ENCODE peak calls at places on chromosomes 16 and 17, in ten cellular contexts. One of them, this sample, is unnamed. For H3K4me1, the result is how much of the 10 kb centered on the place peaks cover.

GRCh38 chr17:19237389-19238166 is 412 bp downstream of the EPN2 start:
- DNase-seq in stomach: peak
- DNase-seq in sigmoid colon: peak
- DNase-seq in testis: peak
- DNase-seq in heart left ventricle: peak
- DNase-seq in A549: peak
- DNase-seq in ovary: peak
- DNase-seq in HCT116: no peak
- DNase-seq in adrenal gland: no peak
- DNase-seq in Peyer's patch: peak
- DNase-seq in this sample: no peak

GRCh38 chr16:55089600-55089999 is 158.9 kb downstream of the IRX5 start:
- DNase-seq in stomach: no peak
- DNase-seq in sigmoid colon: no peak
- DNase-seq in testis: no peak
- DNase-seq in heart left ventricle: no peak
- DNase-seq in A549: no peak
- DNase-seq in ovary: no peak
- DNase-seq in HCT116: no peak
- DNase-seq in adrenal gland: no peak
- DNase-seq in Peyer's patch: no peak
- DNase-seq in this sample: no peak

GRCh38 chr17:28712705-28713415 is 1.2 kb upstream of the PROCA1 start:
- DNase-seq in stomach: no peak
- DNase-seq in sigmoid colon: no peak
- DNase-seq in testis: no peak
- DNase-seq in heart left ventricle: peak
- DNase-seq in A549: no peak
- DNase-seq in ovary: no peak
- DNase-seq in HCT116: no peak
- DNase-seq in adrenal gland: no peak
- DNase-seq in Peyer's patch: no peak
- DNase-seq in this sample: no peak

GRCh38 chr17:67132366-67132765 is 88.0 kb downstream of the CACNG1 start:
- DNase-seq in stomach: no peak
- DNase-seq in sigmoid colon: no peak
- DNase-seq in testis: no peak
- DNase-seq in heart left ventricle: no peak
- DNase-seq in A549: no peak
- DNase-seq in ovary: no peak
- DNase-seq in HCT116: no peak
- DNase-seq in adrenal gland: no peak
- DNase-seq in Peyer's patch: no peak
- DNase-seq in this sample: no peak

GRCh38 chr17:50095626-50096037 is 481 bp downstream of the PDK2 start:
- DNase-seq in stomach: no peak
- DNase-seq in sigmoid colon: no peak
- DNase-seq in testis: no peak
- DNase-seq in heart left ventricle: no peak
- DNase-seq in A549: no peak
- DNase-seq in ovary: peak
- DNase-seq in HCT116: no peak
- DNase-seq in adrenal gland: no peak
- DNase-seq in Peyer's patch: no peak
- DNase-seq in this sample: peak

GRCh38 chr17:29216856-29217255 is 29.8 kb upstream of the CRYBA1 start:
- DNase-seq in stomach: no peak
- DNase-seq in sigmoid colon: no peak
- DNase-seq in testis: no peak
- DNase-seq in heart left ventricle: no peak
- DNase-seq in A549: no peak
- DNase-seq in ovary: no peak
- DNase-seq in HCT116: no peak
- DNase-seq in adrenal gland: no peak
- DNase-seq in Peyer's patch: no peak
- DNase-seq in this sample: no peak

GRCh38 chr17:31093866-31094599 is 744 bp upstream of the NF1 start:
- DNase-seq in stomach: no peak
- DNase-seq in sigmoid colon: no peak
- DNase-seq in testis: no peak
- DNase-seq in heart left ventricle: no peak
- DNase-seq in A549: no peak
- DNase-seq in ovary: no peak
- DNase-seq in HCT116: no peak
- DNase-seq in adrenal gland: no peak
- DNase-seq in Peyer's patch: no peak
- DNase-seq in this sample: no peak

GRCh38 chr17:63258785-63259184 is 187.3 kb downstream of the CYB561 start:
- DNase-seq in stomach: no peak
- DNase-seq in sigmoid colon: no peak
- DNase-seq in testis: no peak
- DNase-seq in heart left ventricle: no peak
- DNase-seq in A549: no peak
- DNase-seq in ovary: no peak
- DNase-seq in HCT116: no peak
- DNase-seq in adrenal gland: no peak
- DNase-seq in Peyer's patch: no peak
- DNase-seq in this sample: no peak

GRCh38 chr16:22297871-22298733 is 893 bp downstream of the POLR3E start:
- DNase-seq in stomach: peak
- DNase-seq in sigmoid colon: peak
- DNase-seq in testis: peak
- DNase-seq in heart left ventricle: peak
- DNase-seq in A549: peak
- DNase-seq in ovary: peak
- DNase-seq in HCT116: peak
- DNase-seq in adrenal gland: peak
- DNase-seq in Peyer's patch: peak
- DNase-seq in this sample: peak
- TF ChIP-seq POLR2A in stomach: no peak
- TF ChIP-seq POLR2A in sigmoid colon: no peak
- TF ChIP-seq POLR2A in testis: no peak
- TF ChIP-seq POLR2A in heart left ventricle: no peak
- TF ChIP-seq POLR2A in A549: no peak
- TF ChIP-seq POLR2A in ovary: no peak
- TF ChIP-seq POLR2A in HCT116: peak
- TF ChIP-seq POLR2A in adrenal gland: no peak
- TF ChIP-seq POLR2A in Peyer's patch: no peak
- TF ChIP-seq POLR2A in this sample: no peak

DNA sequence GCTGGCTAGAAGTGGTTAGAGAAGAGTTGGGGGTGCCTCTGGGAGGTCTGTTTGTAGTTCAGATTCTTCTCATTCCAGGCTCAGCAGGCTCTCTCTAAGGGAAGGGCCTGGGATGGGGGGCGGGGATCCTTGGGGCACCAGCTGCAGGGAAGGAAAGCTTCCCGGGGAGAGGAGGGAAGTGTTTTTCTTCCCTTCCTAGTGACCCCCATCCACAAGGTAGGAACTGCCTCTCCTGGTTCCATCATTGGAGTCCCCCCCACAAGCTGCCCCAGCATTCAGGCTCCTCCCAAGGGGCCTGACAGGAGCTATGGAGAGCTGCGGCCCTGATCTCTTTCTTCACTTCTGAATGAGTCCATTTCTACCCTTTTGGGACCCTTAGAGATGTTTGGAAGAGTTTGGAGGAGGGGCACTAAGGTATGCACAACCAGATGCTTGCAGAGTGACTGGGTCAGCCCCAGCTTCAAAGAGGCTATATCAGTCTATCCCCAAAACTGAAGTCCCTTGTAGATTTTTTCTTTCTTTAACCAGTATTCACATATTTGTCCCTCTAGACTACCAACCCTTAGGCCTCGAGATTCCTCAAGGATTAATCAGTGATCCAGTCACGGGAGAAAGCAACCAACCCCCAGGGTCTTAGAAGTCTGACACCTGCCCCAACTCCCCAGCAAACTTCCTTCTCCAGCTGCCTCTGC is 13.9 kb upstream of the FZD2 start:
- DNase-seq in stomach: no peak
- DNase-seq in sigmoid colon: no peak
- DNase-seq in testis: no peak
- DNase-seq in heart left ventricle: no peak
- DNase-seq in A549: peak
- DNase-seq in ovary: no peak
- DNase-seq in HCT116: no peak
- DNase-seq in adrenal gland: no peak
- DNase-seq in Peyer's patch: no peak
- DNase-seq in this sample: no peak
- H3K4me3 ChIP-seq in stomach: no peak
- H3K4me3 ChIP-seq in sigmoid colon: no peak
- H3K4me3 ChIP-seq in testis: no peak
- H3K4me3 ChIP-seq in heart left ventricle: no peak
- H3K4me3 ChIP-seq in A549: no peak
- H3K4me3 ChIP-seq in ovary: no peak
- H3K4me3 ChIP-seq in HCT116: peak
- H3K4me3 ChIP-seq in adrenal gland: no peak
- H3K4me3 ChIP-seq in Peyer's patch: no peak
- H3K4me3 ChIP-seq in this sample: no peak

GRCh38 chr16:82660078-82660645 is 33.4 kb downstream of the CDH13 start:
- DNase-seq in stomach: no peak
- DNase-seq in sigmoid colon: no peak
- DNase-seq in testis: no peak
- DNase-seq in heart left ventricle: no peak
- DNase-seq in A549: no peak
- DNase-seq in ovary: no peak
- DNase-seq in HCT116: no peak
- DNase-seq in adrenal gland: no peak
- DNase-seq in Peyer's patch: no peak
- DNase-seq in this sample: no peak

GRCh38 chr16:82655720-82656500 is 29.1 kb downstream of the CDH13 start:
- DNase-seq in stomach: no peak
- DNase-seq in sigmoid colon: peak
- DNase-seq in testis: no peak
- DNase-seq in heart left ventricle: no peak
- DNase-seq in A549: no peak
- DNase-seq in ovary: no peak
- DNase-seq in HCT116: no peak
- DNase-seq in adrenal gland: no peak
- DNase-seq in Peyer's patch: no peak
- DNase-seq in this sample: no peak

GRCh38 chr16:82658796-82659195 is 32.0 kb downstream of the CDH13 start:
- DNase-seq in stomach: no peak
- DNase-seq in sigmoid colon: no peak
- DNase-seq in testis: no peak
- DNase-seq in heart left ventricle: no peak
- DNase-seq in A549: no peak
- DNase-seq in ovary: no peak
- DNase-seq in HCT116: no peak
- DNase-seq in adrenal gland: no peak
- DNase-seq in Peyer's patch: no peak
- DNase-seq in this sample: no peak

GRCh38 chr16:82657239-82657638 is 30.5 kb downstream of the CDH13 start:
- DNase-seq in stomach: no peak
- DNase-seq in sigmoid colon: no peak
- DNase-seq in testis: no peak
- DNase-seq in heart left ventricle: no peak
- DNase-seq in A549: no peak
- DNase-seq in ovary: no peak
- DNase-seq in HCT116: no peak
- DNase-seq in adrenal gland: no peak
- DNase-seq in Peyer's patch: no peak
- DNase-seq in this sample: no peak

DNA sequence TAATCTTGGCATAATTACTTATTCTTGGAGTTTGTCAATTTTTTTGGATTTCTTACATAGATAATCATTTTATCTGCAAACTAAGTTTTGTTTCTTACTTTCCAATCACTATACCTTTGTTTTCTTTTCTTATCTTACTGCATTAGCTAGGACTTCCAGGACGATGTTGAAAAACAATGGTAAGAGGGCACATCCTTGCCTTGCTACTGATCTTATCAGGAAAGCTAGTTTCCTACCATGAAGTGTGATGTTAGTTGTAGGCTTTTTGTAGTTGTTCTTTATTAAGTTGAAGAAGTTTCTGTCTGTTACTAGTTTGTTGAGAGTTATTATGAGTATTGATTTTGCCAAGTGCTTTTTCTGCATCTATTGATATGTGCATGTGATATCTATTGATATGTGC is 31.0 kb downstream of the CDH13 start:
- DNase-seq in stomach: no peak
- DNase-seq in sigmoid colon: no peak
- DNase-seq in testis: no peak
- DNase-seq in heart left ventricle: no peak
- DNase-seq in A549: no peak
- DNase-seq in ovary: no peak
- DNase-seq in HCT116: no peak
- DNase-seq in adrenal gland: no peak
- DNase-seq in Peyer's patch: no peak
- DNase-seq in this sample: no peak
- H3K4me1 ChIP-seq in stomach: under half
- H3K4me1 ChIP-seq in sigmoid colon: under half
- H3K4me1 ChIP-seq in testis: under half
- H3K4me1 ChIP-seq in heart left ventricle: under half
- H3K4me1 ChIP-seq in A549: under half
- H3K4me1 ChIP-seq in ovary: under half
- H3K4me1 ChIP-seq in HCT116: under half
- H3K4me1 ChIP-seq in adrenal gland: under half
- H3K4me1 ChIP-seq in Peyer's patch: under half
- H3K4me1 ChIP-seq in this sample: under half

DNA sequence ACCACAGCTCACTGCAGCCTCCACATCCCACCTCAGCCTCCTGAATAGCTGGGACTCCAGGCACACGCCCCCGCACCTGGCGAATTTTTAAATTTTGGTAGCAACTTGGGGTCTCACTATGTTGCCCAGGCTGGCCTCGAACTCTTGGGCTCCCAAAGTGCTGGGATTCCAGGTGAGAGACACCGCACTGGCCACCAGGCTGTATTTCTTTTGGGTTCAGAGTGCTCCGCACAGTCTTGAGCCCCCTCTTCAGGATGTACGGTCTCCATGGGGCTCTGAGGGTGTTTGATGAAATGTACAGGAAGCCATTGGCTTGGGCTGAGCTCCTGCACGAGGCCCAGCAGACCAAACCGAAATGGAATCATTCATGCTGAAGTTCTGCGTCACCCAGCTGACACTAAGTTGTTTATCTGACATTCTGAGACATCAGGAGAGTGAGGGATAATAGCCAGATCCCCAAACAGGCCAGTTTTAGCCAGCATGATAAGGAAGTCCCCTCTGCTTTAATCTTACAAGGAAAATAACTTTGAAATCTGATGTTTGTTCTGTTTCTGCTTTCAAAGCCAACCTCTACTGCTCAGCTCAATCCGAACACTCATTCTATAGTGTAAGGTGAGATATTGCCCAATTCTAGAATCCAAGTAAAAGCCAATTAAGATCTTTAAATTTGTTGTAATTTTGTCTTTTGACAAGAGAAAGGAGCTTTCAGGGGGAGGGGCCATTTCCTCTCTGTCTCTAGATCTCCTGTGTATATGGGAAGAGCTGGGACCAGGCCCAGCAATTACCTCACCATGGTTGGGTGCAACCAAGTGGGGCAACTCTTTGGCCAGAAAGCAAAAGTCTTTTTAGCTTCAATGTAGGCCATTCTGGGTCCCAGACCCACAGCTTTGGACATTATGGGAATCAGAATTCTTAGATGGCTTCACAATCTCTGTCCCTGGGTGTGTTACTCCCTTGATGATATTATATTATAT is 23.7 kb downstream of the GPR142 start:
- DNase-seq in stomach: no peak
- DNase-seq in sigmoid colon: no peak
- DNase-seq in testis: no peak
- DNase-seq in heart left ventricle: no peak
- DNase-seq in A549: no peak
- DNase-seq in ovary: no peak
- DNase-seq in HCT116: no peak
- DNase-seq in adrenal gland: no peak
- DNase-seq in Peyer's patch: no peak
- DNase-seq in this sample: no peak
- TF ChIP-seq POLR2A in stomach: no peak
- TF ChIP-seq POLR2A in sigmoid colon: no peak
- TF ChIP-seq POLR2A in testis: no peak
- TF ChIP-seq POLR2A in heart left ventricle: no peak
- TF ChIP-seq POLR2A in A549: no peak
- TF ChIP-seq POLR2A in ovary: no peak
- TF ChIP-seq POLR2A in HCT116: no peak
- TF ChIP-seq POLR2A in adrenal gland: no peak
- TF ChIP-seq POLR2A in Peyer's patch: no peak
- TF ChIP-seq POLR2A in this sample: no peak